ENCODE peak calls at places on chromosome 17, in eight cellular contexts. K is glutamatergic neuron, X is astrocyte of the cerebellum, T is thoracic aorta, C is WERI-Rb-1, M is BE2C, O is GM13977, U is left lung. E is an unnamed sample.

GRCh38 chr17:1792495-1793446 is 30.9 kb downstream of the SERPINF1 start:
- DNase-seq in K (no peak), X (no peak), T (no peak), C (no peak), M (peak), O (no peak), U (no peak), E (no peak)

GRCh38 chr17:70961341-70961740 is 792.0 kb downstream of the KCNJ2 start:
- DNase-seq in K (no peak), X (peak), T (no peak), C (no peak), M (no peak), O (no peak), U (no peak), E (no peak)

GRCh38 chr17:66625321-66625767 is 209.6 kb upstream of the CACNG5 start:
- DNase-seq in K (no peak), X (no peak), T (no peak), C (no peak), M (no peak), O (no peak), U (no peak), E (no peak)

GRCh38 chr17:67215991-67216421 is 29.0 kb downstream of the HELZ start:
- DNase-seq in K (no peak), X (no peak), T (no peak), C (no peak), M (no peak), O (no peak), U (no peak), E (no peak)

GRCh38 chr17:30433514-30433913 is 43.7 kb upstream of the GOSR1 start:
- DNase-seq in K (no peak), X (peak), T (no peak), C (no peak), M (no peak), O (no peak), U (no peak), E (no peak)

GRCh38 chr17:66989579-66989978 is 25.1 kb downstream of the CACNG4 start:
- DNase-seq in K (no peak), X (no peak), T (no peak), C (no peak), M (no peak), O (no peak), U (no peak), E (no peak)

GRCh38 chr17:27239046-27239445 is 54.9 kb upstream of the WSB1 start:
- DNase-seq in K (no peak), X (no peak), T (no peak), C (no peak), M (no peak), O (peak), U (no peak), E (no peak)

GRCh38 chr17:67353929-67354557 is 12.3 kb downstream of the PSMD12 start:
- DNase-seq in K (no peak), X (no peak), T (no peak), C (no peak), M (no peak), O (no peak), U (no peak), E (no peak)

GRCh38 chr17:35447494-35447893 is 1.1 kb downstream of the SLFN13 start:
- DNase-seq in K (peak), X (no peak), T (no peak), C (no peak), M (no peak), O (no peak), U (no peak), E (no peak)

GRCh38 chr17:36203335-36203734 is 6.8 kb upstream of the CCL3L1 start:
- DNase-seq in K (no peak), X (no peak), T (no peak), C (no peak), M (no peak), O (no peak), U (no peak), E (no peak)

GRCh38 chr17:81387235-81388060 is 7.8 kb upstream of the BAHCC1 start:
- DNase-seq in K (peak), X (no peak), T (no peak), C (no peak), M (no peak), O (peak), U (no peak), E (no peak)

GRCh38 chr17:74671031-74671771 is 41.5 kb downstream of the CD300LF start:
- DNase-seq in K (peak), X (peak), T (no peak), C (peak), M (peak), O (peak), U (peak), E (peak)

GRCh38 chr17:12599185-12599920 is 66.3 kb upstream of the MYOCD start:
- DNase-seq in K (no peak), X (no peak), T (no peak), C (no peak), M (no peak), O (no peak), U (no peak), E (no peak)
- TF ChIP-seq CTCF in K (no peak), X (no peak), T (no peak), C (no peak), M (no peak), O (no peak), U (no peak), E (no peak)

GRCh38 chr17:29045026-29045425 is 2.1 kb downstream of the PIPOX start:
- DNase-seq in K (no peak), X (no peak), T (no peak), C (no peak), M (no peak), O (no peak), U (no peak), E (no peak)

GRCh38 chr17:29043539-29044165 is 711 bp downstream of the PIPOX start:
- DNase-seq in K (no peak), X (no peak), T (no peak), C (no peak), M (no peak), O (no peak), U (no peak), E (no peak)

GRCh38 chr17:29041091-29041490 is 1.9 kb upstream of the PIPOX start:
- DNase-seq in K (no peak), X (no peak), T (no peak), C (no peak), M (no peak), O (no peak), U (no peak), E (no peak)

GRCh38 chr17:29042026-29042678 is 789 bp upstream of the PIPOX start:
- DNase-seq in K (no peak), X (no peak), T (no peak), C (no peak), M (no peak), O (no peak), U (no peak), E (no peak)

DNA sequence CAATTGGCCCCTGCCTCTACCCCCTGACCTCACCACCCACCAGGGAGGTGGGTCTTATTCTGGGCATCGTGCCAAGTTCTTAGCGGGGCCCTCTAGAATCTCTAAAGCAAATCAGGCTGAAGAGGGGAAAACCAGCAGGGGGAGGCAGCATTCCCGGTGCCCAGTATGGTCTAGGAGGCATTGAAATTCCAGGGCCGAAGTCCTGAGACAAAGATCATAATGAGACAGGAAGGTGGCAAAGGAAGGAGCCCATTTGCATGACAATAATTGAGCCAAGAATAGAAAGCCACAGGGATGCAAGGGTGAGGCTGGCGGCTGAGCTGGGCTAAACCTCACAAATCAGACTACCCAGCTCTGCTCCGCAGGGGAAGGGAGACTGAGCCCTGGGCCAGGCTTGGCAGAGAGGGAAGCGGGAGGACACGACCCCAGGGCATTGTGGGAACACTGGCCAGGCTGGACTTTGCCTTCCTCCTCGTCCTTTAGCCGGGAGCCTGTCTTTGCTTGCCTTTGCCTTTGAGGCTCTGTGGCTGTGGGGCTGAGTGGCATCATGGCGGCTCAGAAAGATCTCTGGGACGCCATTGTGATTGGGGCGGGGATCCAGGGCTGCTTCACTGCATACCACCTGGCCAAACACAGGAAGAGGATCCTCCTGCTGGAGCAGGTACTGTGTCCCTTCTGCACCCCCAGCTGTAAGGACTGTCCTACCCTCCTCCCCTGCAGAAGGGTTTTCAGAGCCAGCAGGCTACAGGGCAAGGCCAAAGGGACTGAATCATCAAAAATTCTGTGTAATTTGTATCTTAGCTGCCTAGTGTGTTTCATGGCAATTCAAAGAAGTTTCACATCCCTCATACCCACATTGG is at the start of gene PIPOX:
- DNase-seq in K (no peak), X (peak), T (no peak), C (peak), M (peak), O (no peak), U (no peak), E (no peak)
- TF ChIP-seq CTCF in K (no peak), X (peak), T (no peak), C (peak), M (peak), O (no peak), U (no peak), E (no peak)

DNA sequence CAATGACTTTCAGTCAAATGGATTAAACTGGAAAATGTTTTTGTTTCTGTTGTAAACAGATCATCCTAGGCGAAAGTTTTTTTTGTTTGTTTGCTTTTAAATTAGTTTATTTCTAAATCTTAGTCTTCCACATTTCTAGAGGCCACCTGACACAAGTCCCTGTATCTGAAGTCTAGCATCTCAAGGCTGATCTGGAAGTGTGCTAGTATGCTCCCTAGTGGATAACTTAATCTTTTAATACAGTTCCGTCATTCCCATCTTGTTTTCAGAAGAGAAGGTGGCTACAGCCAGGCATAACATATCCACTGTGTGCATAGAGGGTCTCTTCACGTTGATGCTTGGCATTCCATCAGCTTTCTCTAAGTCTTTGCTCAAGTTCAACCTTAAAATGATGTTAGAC is 7.6 kb downstream of the IFT20 start:
- DNase-seq in K (no peak), X (no peak), T (no peak), C (no peak), M (no peak), O (no peak), U (no peak), E (no peak)
- TF ChIP-seq CTCF in K (no peak), X (no peak), T (no peak), C (peak), M (no peak), O (no peak), U (no peak), E (no peak)

GRCh38 chr17:3951420-3951819 is 12.8 kb downstream of the ATP2A3 start:
- DNase-seq in K (no peak), X (no peak), T (no peak), C (no peak), M (no peak), O (no peak), U (no peak), E (no peak)
- TF ChIP-seq CTCF in K (no peak), X (no peak), T (no peak), C (no peak), M (no peak), O (no peak), U (no peak), E (no peak)

GRCh38 chr17:41518789-41519449 is at the start of gene KRT15:
- DNase-seq in K (no peak), X (no peak), T (no peak), C (peak), M (no peak), O (no peak), U (no peak), E (no peak)
- TF ChIP-seq CTCF in K (no peak), X (peak), T (no peak), C (no peak), M (no peak), O (no peak), U (no peak), E (no peak)

DNA sequence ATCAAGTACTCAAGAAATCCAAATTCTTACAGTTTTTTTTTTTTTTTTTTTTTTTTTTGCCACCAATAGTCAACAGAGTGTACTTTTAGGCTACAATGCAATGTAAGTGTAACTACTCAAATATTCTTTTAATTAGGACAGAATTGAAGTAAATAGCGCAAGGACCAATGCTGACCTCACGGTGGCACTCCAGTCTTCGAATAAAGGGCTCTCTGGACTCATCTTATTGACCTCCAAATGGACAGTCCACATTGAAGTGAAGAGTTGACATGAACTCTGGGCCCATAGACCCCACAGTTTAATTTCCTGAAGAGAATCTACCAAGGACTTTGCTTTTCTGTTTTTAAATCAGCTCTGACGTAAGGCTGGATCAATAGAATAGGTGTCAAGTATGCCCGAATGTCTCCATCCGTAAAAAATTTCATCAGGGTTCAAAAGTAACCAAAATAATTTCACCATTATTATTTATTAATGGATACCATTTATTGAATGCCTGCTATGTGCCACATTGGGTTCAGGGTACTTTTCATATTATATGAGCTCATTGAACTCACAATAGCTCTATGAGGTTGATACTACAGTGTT is 7.3 kb upstream of the DDX52 start:
- DNase-seq in K (peak), X (no peak), T (no peak), C (peak), M (peak), O (peak), U (no peak), E (no peak)
- TF ChIP-seq CTCF in K (peak), X (peak), T (no peak), C (peak), M (peak), O (peak), U (no peak), E (no peak)

GRCh38 chr17:6556121-6557039 is at the start of gene PITPNM3:
- DNase-seq in K (peak), X (no peak), T (no peak), C (no peak), M (no peak), O (peak), U (peak), E (no peak)
- TF ChIP-seq CTCF in K (no peak), X (no peak), T (no peak), C (no peak), M (no peak), O (no peak), U (no peak), E (no peak)

E was measured in activated B cell treated with CpG ODN at 0.5 μM for 24 hours.